ENCODE peak calls at places on chromosomes 1 and 21, in eight cellular contexts. T is AG04450; F is HS-27A; Z is stimulated activated CD8-positive, alpha-beta memory T cell treated with anti-CD3 and anti-CD28 coated beads, Interleukin-4, amount 100 ng/mL, for 24 hours; I is body of pancreas; U is renal cortical epithelial cell; P is GDM1; K is amygdala. H is an unnamed sample.
A peak's percentile ranks its signal among the peaks of the same experiment; 100 is the strongest.

GRCh38 chr1:94094466-94095111 is 26.4 kb downstream of the ABCA4 start:
- DNase-seq in K (no peak), U (peak; percentile 68), P (peak; percentile 63), F (no peak), I (peak; percentile 30), Z (no peak), T (peak; percentile 36), H (peak; percentile 78)

GRCh38 chr1:42035205-42035829 is 116.6 kb upstream of the HIVEP3 start:
- DNase-seq in F (peak; percentile 11), K (peak; percentile 74), P (peak; percentile 68), Z (peak; percentile 28), T (no peak), I (peak; percentile 70), U (peak; percentile 26), H (peak; percentile 42)

GRCh38 chr21:35138665-35139381 is 89.7 kb upstream of the RUNX1 start:
- DNase-seq in U (peak; percentile 90), Z (peak; percentile 49), F (no peak), K (no peak), I (no peak), P (peak; percentile 12), T (peak; percentile 61), H (peak; percentile 95)

GRCh38 chr21:46585191-46585953 is 19.5 kb downstream of the S100B start:
- DNase-seq in F (no peak), I (no peak), U (no peak), K (no peak), P (no peak), Z (no peak), T (no peak), H (no peak)

GRCh38 chr21:17988038-17988437 is 168.9 kb upstream of the C21orf91 start:
- DNase-seq in I (no peak), K (no peak), P (no peak), Z (no peak), U (no peak), F (no peak), T (no peak), H (no peak)

GRCh38 chr1:52877554-52877953 is 35.0 kb downstream of the ZYG11A start:
- DNase-seq in K (no peak), U (no peak), P (no peak), Z (no peak), I (no peak), T (peak; percentile 52), F (no peak), H (peak; percentile 76)

GRCh38 chr1:180773210-180773865 is 139.4 kb upstream of the KIAA1614 start:
- DNase-seq in F (peak; percentile 35), Z (no peak), U (peak; percentile 79), I (no peak), K (no peak), T (no peak), P (no peak), H (peak; percentile 74)

GRCh38 chr1:211928222-211928856 is 97.8 kb upstream of the LPGAT1 start:
- DNase-seq in Z (no peak), T (no peak), K (no peak), I (no peak), F (no peak), P (no peak), U (no peak), H (no peak)

GRCh38 chr1:238252033-238252802 is 361.5 kb upstream of the ZP4 start:
- DNase-seq in P (peak; percentile 35), K (peak; percentile 60), F (peak; percentile 46), Z (no peak), U (peak; percentile 71), T (no peak), I (peak; percentile 70), H (peak; percentile 33)

GRCh38 chr21:36553406-36553805 is 73.5 kb upstream of the CLDN14 start:
- DNase-seq in T (no peak), P (no peak), I (no peak), F (no peak), U (no peak), K (no peak), Z (no peak), H (no peak)

GRCh38 chr1:41640141-41640751 is 155.8 kb upstream of the EDN2 start:
- DNase-seq in K (no peak), P (no peak), U (no peak), F (no peak), T (no peak), Z (no peak), I (no peak), H (no peak)

GRCh38 chr1:247295746-247296145 is 35.9 kb downstream of the ZNF496 start:
- DNase-seq in T (no peak), U (no peak), P (no peak), I (no peak), Z (no peak), K (no peak), F (no peak), H (peak; percentile 17)

GRCh38 chr1:182680408-182680807 is 4.0 kb downstream of the RGS8 start:
- DNase-seq in K (no peak), Z (no peak), I (no peak), U (no peak), P (no peak), F (no peak), T (no peak), H (no peak)

GRCh38 chr1:172278478-172278877 is 142.0 kb upstream of the C1orf105 start:
- DNase-seq in U (peak; percentile 84), F (no peak), K (no peak), Z (no peak), T (no peak), P (no peak), I (no peak), H (peak; percentile 82)

GRCh38 chr1:39729030-39729429 is 9.7 kb upstream of the PPIE start:
- DNase-seq in U (no peak), Z (no peak), P (no peak), K (no peak), F (no peak), I (no peak), T (no peak), H (peak; percentile 9)

GRCh38 chr1:201562659-201563405 is 23.9 kb downstream of the NAV1 start:
- DNase-seq in Z (no peak), K (no peak), T (peak; percentile 69), P (no peak), I (no peak), F (peak; percentile 86), U (no peak), H (peak; percentile 97)

GRCh38 chr1:145708063-145708462 is 895 bp upstream of the PDZK1 start:
- DNase-seq in I (no peak), P (no peak), T (peak; percentile 33), U (peak; percentile 52), F (no peak), Z (no peak), K (no peak), H (peak; percentile 66)

GRCh38 chr1:161398900-161399256 is 31.2 kb upstream of the CFAP126 start:
- DNase-seq in F (no peak), Z (no peak), T (no peak), U (no peak), K (no peak), P (no peak), I (no peak), H (no peak)

GRCh38 chr1:151908228-151908691 is 1.1 kb downstream of the THEM4 start:
- DNase-seq in F (no peak), P (no peak), U (peak; percentile 30), T (no peak), Z (no peak), K (no peak), I (no peak), H (peak; percentile 24)

GRCh38 chr1:207151920-207152319 is 47.9 kb downstream of the C4BPA start:
- DNase-seq in P (no peak), T (no peak), K (no peak), Z (no peak), U (no peak), F (no peak), I (no peak), H (no peak)

GRCh38 chr1:241311056-241311746 is 45.8 kb downstream of the RGS7 start:
- DNase-seq in P (no peak), K (no peak), F (no peak), I (no peak), U (peak; percentile 42), T (no peak), Z (no peak), H (peak; percentile 4)

GRCh38 chr1:31447210-31447609 is 34.2 kb downstream of the SERINC2 start:
- DNase-seq in P (no peak), U (no peak), K (no peak), T (no peak), I (no peak), Z (no peak), F (no peak), H (no peak)

GRCh38 chr21:38800924-38801744 is 4.6 kb upstream of the ETS2 start:
- DNase-seq in I (no peak), F (no peak), K (no peak), U (peak; percentile 56), T (no peak), Z (no peak), P (no peak), H (no peak)

GRCh38 chr1:193729429-193729828 is 543.0 kb upstream of the B3GALT2 start:
- DNase-seq in F (no peak), P (no peak), Z (no peak), I (no peak), K (no peak), T (no peak), U (no peak), H (peak; percentile 65)

GRCh38 chr1:30535595-30536325 is 187.6 kb downstream of the MATN1 start:
- DNase-seq in K (no peak), Z (no peak), P (no peak), F (no peak), T (no peak), I (no peak), U (no peak), H (no peak)

GRCh38 chr1:29503441-29503840 is 267.1 kb downstream of the PTPRU start:
- DNase-seq in T (no peak), P (no peak), F (no peak), K (no peak), Z (no peak), I (no peak), U (no peak), H (no peak)

GRCh38 chr1:177426533-177426932 is 255.8 kb downstream of the BRINP2 start:
- DNase-seq in F (no peak), Z (no peak), P (no peak), U (no peak), T (no peak), K (no peak), I (no peak), H (no peak)

GRCh38 chr1:2134232-2134603 is 60.4 kb downstream of the FAAP20 start:
- DNase-seq in U (no peak), I (no peak), K (no peak), P (no peak), Z (no peak), F (no peak), T (no peak), H (no peak)